ENCODE peak calls at places on chromosomes 11 and 22, in five cellular contexts. H is stimulated activated naive CD4-positive, alpha-beta T cell; X is prostate gland; F is astrocyte of the spinal cord; A is BJ. M is an unnamed sample.

GRCh38 chr11:127919206-127920000 is 668.0 kb downstream of the ETS1 start:
- DNase-seq in H (no peak), X (no peak), F (peak), A (peak), M (no peak)

GRCh38 chr11:69905611-69906452 is 86.6 kb upstream of the FGF3 start:
- DNase-seq in H (no peak), X (no peak), F (no peak), A (no peak), M (no peak)

GRCh38 chr11:85485902-85486301 is 141.2 kb downstream of the DLG2 start:
- DNase-seq in H (no peak), X (no peak), F (no peak), A (no peak), M (no peak)

GRCh38 chr22:48259991-48260670 is 1497.7 kb downstream of the TBC1D22A start:
- DNase-seq in H (no peak), X (no peak), F (no peak), A (no peak), M (no peak)

GRCh38 chr11:20364412-20364792 is 888 bp downstream of the HTATIP2 start:
- DNase-seq in H (no peak), X (no peak), F (no peak), A (no peak), M (no peak)

GRCh38 chr11:68782711-68783110 is 31.4 kb upstream of the TESMIN start:
- DNase-seq in H (no peak), X (no peak), F (no peak), A (no peak), M (no peak)

GRCh38 chr11:69361466-69361865 is 67.5 kb downstream of the MYEOV start:
- DNase-seq in H (no peak), X (no peak), F (no peak), A (no peak), M (no peak)

GRCh38 chr11:75503531-75504099 is 22.1 kb downstream of the GDPD5 start:
- DNase-seq in H (no peak), X (no peak), F (no peak), A (no peak), M (no peak)

GRCh38 chr11:11621881-11622706 is at the start of gene GALNT18:
- DNase-seq in H (peak), X (peak), F (peak), A (peak), M (peak)

GRCh38 chr11:132490976-132491375 is 1041.3 kb downstream of the OPCML start:
- DNase-seq in H (no peak), X (no peak), F (no peak), A (no peak), M (no peak)

GRCh38 chr11:64009234-64009633 is 23.0 kb downstream of the OTUB1 start:
- DNase-seq in H (no peak), X (no peak), F (no peak), A (no peak), M (no peak)

GRCh38 chr11:23897453-23898289 is 599.2 kb upstream of the LUZP2 start:
- DNase-seq in H (no peak), X (no peak), F (peak), A (peak), M (no peak)

GRCh38 chr11:131674051-131674755 is 303.8 kb downstream of the NTM start:
- DNase-seq in H (no peak), X (peak), F (peak), A (peak), M (peak)

GRCh38 chr11:118980191-118980881 is 8.8 kb downstream of the FOXR1 start:
- DNase-seq in H (no peak), X (no peak), F (no peak), A (no peak), M (peak)

GRCh38 chr11:27118371-27118770 is 77.8 kb downstream of the BBOX1 start:
- DNase-seq in H (no peak), X (no peak), F (no peak), A (no peak), M (no peak)

GRCh38 chr11:13440100-13440855 is 22.7 kb downstream of the BTBD10 start:
- DNase-seq in H (no peak), X (peak), F (peak), A (peak), M (peak)

GRCh38 chr22:25139062-25139461 is 60.6 kb upstream of the CRYBB3 start:
- DNase-seq in H (no peak), X (peak), F (no peak), A (no peak), M (peak)

GRCh38 chr11:117180020-117180419 is 1.5 kb downstream of the SIDT2 start:
- DNase-seq in H (no peak), X (no peak), F (no peak), A (no peak), M (no peak)

GRCh38 chr11:7495997-7496545 is 10.8 kb downstream of the OLFML1 start:
- DNase-seq in H (no peak), X (no peak), F (no peak), A (no peak), M (no peak)

GRCh38 chr22:43001271-43002197 is 13.4 kb downstream of the PACSIN2 start:
- DNase-seq in H (no peak), X (no peak), F (peak), A (no peak), M (no peak)

GRCh38 chr11:66015936-66016792 is 4.4 kb downstream of the CST6 start:
- DNase-seq in H (no peak), X (no peak), F (no peak), A (no peak), M (no peak)

GRCh38 chr11:124946735-124947141 is 7.3 kb upstream of the CCDC15 start:
- DNase-seq in H (no peak), X (no peak), F (peak), A (peak), M (no peak)

GRCh38 chr11:117919326-117920275 is 9.6 kb downstream of the TMPRSS13 start:
- DNase-seq in H (no peak), X (no peak), F (no peak), A (no peak), M (no peak)

GRCh38 chr22:44171486-44172076 is 9.1 kb upstream of the PARVG start:
- DNase-seq in H (no peak), X (no peak), F (no peak), A (no peak), M (no peak)

GRCh38 chr11:27350503-27350902 is 12.5 kb downstream of the CCDC34 start:
- DNase-seq in H (no peak), X (no peak), F (peak), A (no peak), M (no peak)

GRCh38 chr11:122601131-122602125 is 54.1 kb upstream of the UBASH3B start:
- DNase-seq in H (no peak), X (no peak), F (peak), A (peak), M (no peak)